ENCODE peak calls at places on chromosomes 11 and 22, in five cellular contexts. V is colonic mucosa, O is esophagus muscularis mucosa, S is body of pancreas, G is mucosa of descending colon. Z is an unnamed sample.

GRCh38 chr11:67276821-67277230 is 10.6 kb downstream of the GRK2 start:
- DNase-seq in V (peak), O (no peak), S (peak), G (peak), Z (peak)

GRCh38 chr11:105226062-105226461 is 86.5 kb upstream of the CARD18 start:
- DNase-seq in V (no peak), O (no peak), S (no peak), G (no peak), Z (no peak)

GRCh38 chr22:33986167-33986771 is 66.0 kb upstream of the LARGE1 start:
- DNase-seq in V (no peak), O (peak), S (no peak), G (no peak), Z (no peak)

GRCh38 chr11:75311858-75312288 is 39.6 kb downstream of the ARRB1 start:
- DNase-seq in V (peak), O (peak), S (peak), G (peak), Z (no peak)

GRCh38 chr22:29734853-29735252 is 15.1 kb downstream of the CABP7 start:
- DNase-seq in V (no peak), O (no peak), S (no peak), G (no peak), Z (no peak)

GRCh38 chr11:118320515-118320914 is 16.0 kb downstream of the CD3E start:
- DNase-seq in V (no peak), O (no peak), S (no peak), G (no peak), Z (no peak)

GRCh38 chr11:62394825-62395538 is 23.9 kb upstream of the SCGB1A1 start:
- DNase-seq in V (peak), O (no peak), S (peak), G (peak), Z (peak)

GRCh38 chr11:62005231-62005661 is 37.8 kb upstream of the FTH1 start:
- DNase-seq in V (no peak), O (no peak), S (no peak), G (no peak), Z (no peak)

GRCh38 chr22:27474711-27475547 is 326.6 kb downstream of the MN1 start:
- DNase-seq in V (no peak), O (no peak), S (no peak), G (no peak), Z (no peak)

GRCh38 chr11:69368119-69368880 is 74.3 kb downstream of the MYEOV start:
- DNase-seq in V (peak), O (peak), S (no peak), G (peak), Z (no peak)

GRCh38 chr11:63813035-63813562 is at the start of gene SPINDOC:
- DNase-seq in V (peak), O (peak), S (peak), G (peak), Z (peak)

GRCh38 chr11:2415171-2415570 is 14.6 kb downstream of the TSSC4 start:
- DNase-seq in V (no peak), O (no peak), S (no peak), G (no peak), Z (no peak)

GRCh38 chr11:18091731-18092130 is 14.2 kb downstream of the SAAL1 start:
- DNase-seq in V (no peak), O (no peak), S (no peak), G (no peak), Z (no peak)

GRCh38 chr22:26570126-26570525 is 19.8 kb downstream of the TPST2 start:
- DNase-seq in V (peak), O (no peak), S (peak), G (peak), Z (no peak)

GRCh38 chr22:46382524-46382923 is 47.0 kb downstream of the TRMU start:
- DNase-seq in V (no peak), O (no peak), S (no peak), G (no peak), Z (no peak)

GRCh38 chr22:24178502-24179440 is 2.5 kb upstream of the SUSD2 start:
- DNase-seq in V (no peak), O (no peak), S (no peak), G (no peak), Z (no peak)

GRCh38 chr22:46339956-46340355 is 4.4 kb downstream of the TRMU start:
- DNase-seq in V (no peak), O (no peak), S (no peak), G (no peak), Z (peak)

GRCh38 chr11:43573873-43574272 is 106.7 kb upstream of the HSD17B12 start:
- DNase-seq in V (no peak), O (no peak), S (no peak), G (no peak), Z (no peak)

GRCh38 chr22:47310601-47311000 is 548.2 kb downstream of the TBC1D22A start:
- DNase-seq in V (no peak), O (no peak), S (no peak), G (no peak), Z (no peak)

GRCh38 chr11:75142714-75143419 is 8.0 kb upstream of the SLCO2B1 start:
- DNase-seq in V (peak), O (peak), S (peak), G (peak), Z (peak)

GRCh38 chr11:86799680-86800075 is 664 bp upstream of the PRSS23 start:
- DNase-seq in V (peak), O (no peak), S (no peak), G (peak), Z (no peak)

GRCh38 chr11:36600155-36600554 is 2.1 kb upstream of the RAG2 start:
- DNase-seq in V (no peak), O (no peak), S (no peak), G (no peak), Z (no peak)

GRCh38 chr11:128576555-128576954 is 10.8 kb downstream of the ETS1 start:
- DNase-seq in V (no peak), O (no peak), S (no peak), G (no peak), Z (no peak)

GRCh38 chr11:107413352-107413751 is 44.3 kb downstream of the CWF19L2 start:
- DNase-seq in V (no peak), O (no peak), S (no peak), G (no peak), Z (no peak)

GRCh38 chr11:14356342-14356741 is 2.6 kb downstream of the RRAS2 start:
- DNase-seq in V (no peak), O (no peak), S (no peak), G (no peak), Z (no peak)

GRCh38 chr22:40898850-40899357 is 37.0 kb upstream of the DNAJB7 start:
- DNase-seq in V (no peak), O (no peak), S (no peak), G (peak), Z (no peak)

GRCh38 chr11:107179829-107180228 is 161.6 kb upstream of the GUCY1A2 start:
- DNase-seq in V (no peak), O (no peak), S (no peak), G (no peak), Z (no peak)

GRCh38 chr11:9710223-9710622 is 46.3 kb downstream of the SWAP70 start:
- DNase-seq in V (no peak), O (no peak), S (no peak), G (no peak), Z (no peak)

GRCh38 chr11:7170431-7170830 is 81.3 kb upstream of the SYT9 start:
- DNase-seq in V (no peak), O (no peak), S (no peak), G (no peak), Z (no peak)

GRCh38 chr11:72111300-72111699 is 1.2 kb downstream of the ANAPC15 start:
- DNase-seq in V (no peak), O (no peak), S (no peak), G (no peak), Z (no peak)
- H3K4me3 ChIP-seq in V (peak), O (peak), S (no peak), G (no peak), Z (peak)

DNA sequence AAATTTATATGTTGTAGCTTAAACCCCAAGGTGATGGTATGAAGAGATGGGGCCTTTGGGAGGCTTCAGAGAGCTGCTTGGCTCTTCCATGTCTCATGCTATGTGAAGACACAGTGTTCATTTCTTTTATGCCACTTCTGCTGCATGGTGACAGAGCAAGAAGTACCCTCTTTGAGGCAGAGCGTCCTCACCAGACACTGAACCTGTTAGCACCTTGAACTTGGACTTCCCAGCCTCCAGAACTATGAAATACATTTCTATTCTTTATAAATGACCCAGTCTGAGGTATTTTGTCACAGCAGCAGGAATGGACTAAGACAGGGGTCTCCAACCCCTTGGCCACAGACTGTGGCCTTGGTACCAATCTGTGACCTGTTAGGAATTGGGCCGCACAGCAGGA is 146.4 kb upstream of the TIMP3 start:
- DNase-seq in V (no peak), O (no peak), S (no peak), G (no peak), Z (no peak)
- H3K4me3 ChIP-seq in V (no peak), O (no peak), S (no peak), G (no peak), Z (no peak)

GRCh38 chr11:568306-569259 is 7.7 kb upstream of the PHRF1 start:
- DNase-seq in V (peak), O (peak), S (peak), G (peak), Z (peak)

GRCh38 chr11:569273-569885 is 6.9 kb upstream of the PHRF1 start:
- DNase-seq in V (no peak), O (no peak), S (no peak), G (no peak), Z (no peak)

GRCh38 chr11:567629-568258 is 7.0 kb downstream of the RASSF7 start:
- DNase-seq in V (no peak), O (no peak), S (no peak), G (no peak), Z (no peak)

GRCh38 chr11:565921-566509 is 5.2 kb downstream of the RASSF7 start:
- DNase-seq in V (no peak), O (no peak), S (no peak), G (no peak), Z (no peak)

GRCh38 chr11:567036-567628 is 6.4 kb downstream of the RASSF7 start:
- DNase-seq in V (no peak), O (no peak), S (no peak), G (no peak), Z (no peak)
- H3K4me3 ChIP-seq in V (peak), O (peak), S (no peak), G (no peak), Z (peak)

DNA sequence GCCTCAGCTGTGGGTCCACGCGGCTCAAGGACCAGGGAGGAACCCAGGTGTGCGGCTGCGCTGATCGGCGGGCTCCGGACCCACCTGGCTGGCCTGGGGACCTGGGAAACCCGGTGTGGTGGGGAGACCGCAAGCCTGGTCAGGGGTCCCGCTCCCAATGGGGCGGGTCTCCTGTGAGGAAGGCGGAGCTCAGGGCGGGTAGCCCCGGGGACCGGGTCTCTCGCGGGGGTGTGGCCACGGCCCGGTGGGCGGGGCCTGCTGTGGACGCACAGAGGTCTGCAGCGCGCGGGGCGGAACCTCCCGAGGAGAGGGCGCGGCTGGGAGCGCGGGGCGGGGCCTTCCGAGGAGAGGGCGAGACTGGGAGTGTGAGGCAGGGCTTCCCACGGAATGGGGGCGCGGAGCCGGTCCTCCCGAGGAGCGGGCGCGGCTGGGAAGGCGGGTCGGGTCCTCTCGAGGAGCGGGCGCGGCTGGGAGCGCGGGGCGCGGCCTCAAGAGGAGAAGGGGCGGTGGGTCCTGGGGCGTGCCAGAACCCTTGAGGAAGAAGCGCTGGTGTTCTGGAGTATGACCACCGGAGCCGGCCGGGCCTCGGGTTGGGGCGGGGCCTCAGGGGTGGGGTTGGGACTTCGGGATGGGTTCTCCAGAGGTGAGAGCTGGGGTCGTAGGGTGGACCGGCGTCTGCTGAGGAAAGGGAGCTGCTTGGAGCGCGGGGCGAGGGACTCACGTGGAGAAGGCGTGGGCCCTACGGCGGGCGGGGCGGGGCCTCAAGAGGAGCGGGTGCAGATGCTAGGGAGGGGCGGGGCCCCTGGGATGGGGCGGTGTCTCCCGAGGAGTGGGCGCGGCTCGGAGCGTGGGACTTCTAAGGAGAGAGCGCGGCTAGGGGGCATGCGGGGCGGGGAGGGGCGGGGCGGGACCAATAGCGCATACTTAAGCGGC is 20.8 kb downstream of the DGCR6L start:
- DNase-seq in V (peak), O (peak), S (peak), G (peak), Z (peak)
- H3K4me3 ChIP-seq in V (peak), O (peak), S (peak), G (no peak), Z (peak)

GRCh38 chr22:45071618-45072017 is 61.8 kb upstream of the PHF21B start:
- DNase-seq in V (no peak), O (no peak), S (no peak), G (no peak), Z (no peak)
- H3K4me3 ChIP-seq in V (no peak), O (no peak), S (no peak), G (no peak), Z (no peak)

Z was measured in lower lobe of right lung.